ENCODE peak calls at places on chromosome 20, in nine cellular contexts. S is Peyer's patch; M is stimulated activated CD4-positive, alpha-beta T cell treated with anti-CD3 and anti-CD28 coated beads, Interleukin-2, amount 100 ng/mL, for 48 hours; L is SW 1271; X is fibroblast of gingiva; N is nephron progenitor cell; W is GOT3; I is fibroblast of mammary gland; D is stimulated activated CD8-positive, alpha-beta memory T cell treated with anti-CD3 and anti-CD28 coated beads, Interleukin-15, amount 100 ng/mL, for 4 hours. E is an unnamed sample.

GRCh38 chr20:56601166-56601565 is 27.9 kb upstream of the TFAP2C start:
- DNase-seq in S (no peak), M (no peak), L (no peak), X (no peak), N (no peak), W (no peak), I (no peak), D (no peak), E (no peak)

GRCh38 chr20:5923493-5923892 is 26.8 kb downstream of the TRMT6 start:
- DNase-seq in S (no peak), M (no peak), L (no peak), X (no peak), N (no peak), W (no peak), I (no peak), D (no peak), E (no peak)

GRCh38 chr20:43744121-43744520 is 17.3 kb upstream of the GTSF1L start:
- DNase-seq in S (no peak), M (no peak), L (no peak), X (no peak), N (no peak), W (no peak), I (peak; percentile 46), D (no peak), E (no peak)

GRCh38 chr20:35617397-35618031 is 1.9 kb downstream of the SPAG4 start:
- DNase-seq in S (peak; percentile 68), M (no peak), L (peak; percentile 91), X (peak; percentile 27), N (peak; percentile 51), W (no peak), I (peak; percentile 58), D (no peak), E (peak; percentile 33)

GRCh38 chr20:57755609-57756008 is 45.8 kb upstream of the PMEPA1 start:
- DNase-seq in S (no peak), M (no peak), L (no peak), X (no peak), N (no peak), W (no peak), I (no peak), D (no peak), E (no peak)

GRCh38 chr20:38633577-38634093 is 32.0 kb downstream of the ARHGAP40 start:
- DNase-seq in S (peak; percentile 22), M (peak; percentile 68), L (peak; percentile 58), X (peak; percentile 15), N (peak; percentile 73), W (no peak), I (peak; percentile 49), D (no peak), E (peak; percentile 82)

GRCh38 chr20:33842346-33842745 is 31.2 kb downstream of the CHMP4B start:
- DNase-seq in S (no peak), M (no peak), L (no peak), X (no peak), N (no peak), W (no peak), I (no peak), D (no peak), E (no peak)

GRCh38 chr20:44092551-44093248 is 94.3 kb downstream of the JPH2 start:
- DNase-seq in S (no peak), M (peak; percentile 43), L (no peak), X (peak; percentile 48), N (no peak), W (no peak), I (peak; percentile 69), D (no peak), E (peak; percentile 34)

GRCh38 chr20:3454821-3455220 is 16.0 kb upstream of the ATRN start:
- DNase-seq in S (no peak), M (no peak), L (no peak), X (no peak), N (no peak), W (no peak), I (no peak), D (no peak), E (no peak)

GRCh38 chr20:18421608-18422007 is 45.2 kb downstream of the DZANK1 start:
- DNase-seq in S (no peak), M (no peak), L (no peak), X (no peak), N (no peak), W (no peak), I (no peak), D (no peak), E (no peak)

GRCh38 chr20:62837790-62838458 is 21.1 kb downstream of the COL9A3 start:
- DNase-seq in S (peak; percentile 77), M (no peak), L (no peak), X (peak; percentile 46), N (no peak), W (no peak), I (peak; percentile 47), D (no peak), E (no peak)

GRCh38 chr20:38152175-38153010 is 12.7 kb downstream of the TGM2 start:
- DNase-seq in S (peak; percentile 66), M (peak; percentile 10), L (peak; percentile 90), X (peak; percentile 40), N (peak; percentile 53), W (no peak), I (peak; percentile 39), D (no peak), E (no peak)

GRCh38 chr20:60228255-60228654 is 270.0 kb downstream of the CDH26 start:
- DNase-seq in S (no peak), M (no peak), L (no peak), X (no peak), N (no peak), W (no peak), I (no peak), D (no peak), E (no peak)

E was measured in neural crest cell.